ENCODE peak calls at places on chromosome 15, in nine cellular contexts. E is erythroblast, S is tibial nerve, O is ovary, Q is adrenal gland, C is heart left ventricle, D is H1, R is A549, I is transverse colon. Y is an unnamed sample.

GRCh38 chr15:80984856-80985255 is 4.8 kb downstream of the MESD start:
- DNase-seq in E (no peak), S (no peak), O (no peak), Q (peak; percentile 54), C (no peak), D (no peak), R (no peak), I (peak; percentile 14), Y (no peak)

GRCh38 chr15:41936649-41937567 is 35.4 kb downstream of the EHD4 start:
- DNase-seq in E (no peak), S (no peak), O (no peak), Q (no peak), C (peak; percentile 49), D (no peak), R (no peak), I (peak; percentile 46), Y (no peak)

GRCh38 chr15:48090115-48090514 is 30.7 kb upstream of the SLC24A5 start:
- DNase-seq in E (no peak), S (no peak), O (no peak), Q (no peak), C (no peak), D (no peak), R (no peak), I (peak; percentile 15), Y (no peak)

GRCh38 chr15:69755571-69756310 is 303.1 kb downstream of the RPLP1 start:
- DNase-seq in E (no peak), S (no peak), O (no peak), Q (no peak), C (no peak), D (no peak), R (no peak), I (peak; percentile 46), Y (no peak)

GRCh38 chr15:42070966-42071350 is 23.4 kb downstream of the PLA2G4D start:
- DNase-seq in E (no peak), S (no peak), O (no peak), Q (no peak), C (no peak), D (no peak), R (no peak), I (no peak), Y (no peak)

GRCh38 chr15:42155546-42156265 is 730 bp downstream of the PLA2G4F start:
- DNase-seq in E (no peak), S (no peak), O (no peak), Q (no peak), C (no peak), D (no peak), R (no peak), I (peak; percentile 76), Y (no peak)

GRCh38 chr15:80977627-80978036 is 12.0 kb downstream of the MESD start:
- DNase-seq in E (peak; percentile 76), S (peak; percentile 50), O (peak; percentile 54), Q (no peak), C (peak; percentile 52), D (no peak), R (peak; percentile 68), I (peak; percentile 78), Y (peak; percentile 33)

GRCh38 chr15:77753238-77753873 is 120.6 kb upstream of the LINGO1 start:
- DNase-seq in E (peak; percentile 8), S (no peak), O (no peak), Q (no peak), C (no peak), D (no peak), R (no peak), I (no peak), Y (no peak)

GRCh38 chr15:42018306-42019224 is 2.3 kb downstream of the PLA2G4E start:
- DNase-seq in E (peak; percentile 14), S (no peak), O (no peak), Q (no peak), C (peak; percentile 28), D (no peak), R (no peak), I (no peak), Y (peak; percentile 72)

GRCh38 chr15:31871159-31871886 is 159.0 kb upstream of the CHRNA7 start:
- DNase-seq in E (peak; percentile 49), S (no peak), O (no peak), Q (no peak), C (no peak), D (no peak), R (no peak), I (no peak), Y (no peak)

GRCh38 chr15:94844533-94845390 is 613.4 kb downstream of the MCTP2 start:
- DNase-seq in E (peak; percentile 35), S (peak; percentile 41), O (peak; percentile 68), Q (peak; percentile 44), C (peak; percentile 80), D (no peak), R (no peak), I (peak; percentile 91), Y (peak; percentile 17)

GRCh38 chr15:70199601-70200000 is 101.9 kb upstream of the TLE3 start:
- DNase-seq in E (no peak), S (no peak), O (no peak), Q (no peak), C (no peak), D (no peak), R (no peak), I (no peak), Y (no peak)

GRCh38 chr15:29107291-29107890 is 162.2 kb downstream of the NSMCE3 start:
- DNase-seq in E (no peak), S (no peak), O (no peak), Q (no peak), C (no peak), D (no peak), R (no peak), I (no peak), Y (no peak)

GRCh38 chr15:90716976-90717821 is at the start of gene BLM:
- DNase-seq in E (peak; percentile 99), S (peak; percentile 94), O (peak; percentile 95), Q (peak; percentile 97), C (peak; percentile 95), D (peak; percentile 91), R (peak; percentile 100), I (peak; percentile 96), Y (peak; percentile 96)
- TF ChIP-seq POLR2A in E (peak; percentile 96), S (peak; percentile 65), O (no peak), Q (peak; percentile 71), C (no peak), D (peak; percentile 90), R (peak; percentile 64), I (peak; percentile 80), Y (peak; percentile 69)

DNA sequence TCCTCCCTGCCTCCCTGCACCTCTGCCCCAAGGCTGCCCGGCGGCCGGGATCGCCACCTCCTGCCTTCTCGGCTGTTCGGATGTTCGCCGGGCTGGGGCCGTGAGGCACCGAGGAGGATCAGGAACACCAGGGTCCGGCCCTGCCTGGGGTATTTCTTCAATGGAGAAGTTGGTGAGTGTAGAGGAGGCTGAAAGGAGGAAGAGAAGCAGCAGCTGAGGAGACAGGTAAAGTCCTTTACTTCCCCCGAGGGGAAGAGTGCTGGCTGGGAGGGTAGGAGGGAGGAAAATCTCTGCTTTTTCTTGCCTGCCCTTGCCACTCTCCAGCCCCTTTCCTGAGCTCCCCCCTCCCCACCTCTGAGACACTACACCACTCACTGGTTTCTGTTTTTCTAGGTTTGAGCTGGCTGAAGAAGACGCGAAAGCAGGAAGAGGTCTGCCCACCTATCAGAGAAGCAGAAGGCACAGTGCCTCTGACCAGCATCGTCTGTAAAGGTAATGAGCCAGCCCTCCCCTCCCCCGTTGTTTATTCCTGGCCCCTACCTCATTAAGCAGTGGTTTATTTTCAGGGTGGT is 519 bp downstream of the ASB7 start:
- DNase-seq in E (peak; percentile 64), S (no peak), O (peak; percentile 18), Q (no peak), C (no peak), D (no peak), R (peak; percentile 46), I (peak; percentile 43), Y (no peak)
- TF ChIP-seq POLR2A in E (no peak), S (no peak), O (no peak), Q (no peak), C (no peak), D (no peak), R (no peak), I (peak; percentile 11), Y (no peak)

GRCh38 chr15:59174846-59175831 is 31.5 kb upstream of the LDHAL6B start:
- DNase-seq in E (peak; percentile 31), S (peak; percentile 28), O (peak; percentile 32), Q (peak; percentile 24), C (peak; percentile 33), D (peak; percentile 17), R (peak; percentile 84), I (peak; percentile 63), Y (no peak)

GRCh38 chr15:59176653-59177444 is 29.8 kb upstream of the LDHAL6B start:
- DNase-seq in E (no peak), S (no peak), O (no peak), Q (no peak), C (no peak), D (no peak), R (no peak), I (no peak), Y (no peak)

GRCh38 chr15:59174161-59174845 is 32.3 kb upstream of the LDHAL6B start:
- DNase-seq in E (no peak), S (no peak), O (no peak), Q (no peak), C (no peak), D (no peak), R (no peak), I (no peak), Y (no peak)

GRCh38 chr15:59178151-59178705 is 28.4 kb upstream of the LDHAL6B start:
- DNase-seq in E (no peak), S (no peak), O (no peak), Q (no peak), C (no peak), D (no peak), R (no peak), I (no peak), Y (peak; percentile 26)

GRCh38 chr15:59177445-59177728 is 29.3 kb upstream of the LDHAL6B start:
- DNase-seq in E (no peak), S (no peak), O (no peak), Q (peak; percentile 22), C (no peak), D (no peak), R (no peak), I (no peak), Y (no peak)
- TF ChIP-seq POLR2A in E (no peak), S (no peak), O (no peak), Q (no peak), C (no peak), D (no peak), R (no peak), I (no peak), Y (peak; percentile 14)

GRCh38 chr15:73051402-73051810 is 857 bp upstream of the NEO1 start:
- DNase-seq in E (no peak), S (peak; percentile 14), O (peak; percentile 51), Q (no peak), C (no peak), D (no peak), R (peak; percentile 38), I (peak; percentile 78), Y (peak; percentile 78)

GRCh38 chr15:73053398-73053723 is 1.1 kb downstream of the NEO1 start:
- DNase-seq in E (no peak), S (no peak), O (no peak), Q (no peak), C (no peak), D (no peak), R (no peak), I (no peak), Y (no peak)

GRCh38 chr15:73052679-73053397 is 575 bp downstream of the NEO1 start:
- DNase-seq in E (peak; percentile 24), S (peak; percentile 16), O (peak; percentile 51), Q (peak; percentile 37), C (peak; percentile 32), D (no peak), R (peak; percentile 81), I (peak; percentile 62), Y (peak; percentile 48)

GRCh38 chr15:73050561-73051297 is 1.5 kb upstream of the NEO1 start:
- DNase-seq in E (no peak), S (no peak), O (no peak), Q (no peak), C (no peak), D (no peak), R (no peak), I (no peak), Y (no peak)

GRCh38 chr15:73051811-73052678 is at the start of gene NEO1:
- DNase-seq in E (peak; percentile 60), S (peak; percentile 61), O (peak; percentile 89), Q (peak; percentile 85), C (peak; percentile 88), D (peak; percentile 68), R (peak; percentile 77), I (peak; percentile 90), Y (peak; percentile 81)
- TF ChIP-seq POLR2A in E (no peak), S (peak; percentile 46), O (peak; percentile 69), Q (peak; percentile 65), C (no peak), D (peak; percentile 75), R (peak; percentile 51), I (peak; percentile 71), Y (peak; percentile 61)

Y was measured in gastrocnemius medialis.